ENCODE peak calls at places on chromosome 16, in six cellular contexts. X, M, B, G, I and Y are unnamed samples.

GRCh38 chr16:85210423-85211169 is 98.3 kb upstream of the CIBAR2 start:
- DNase-seq in M (no peak), G (no peak), X (peak), I (no peak), B (no peak), Y (peak)

GRCh38 chr16:58421529-58421928 is 29.3 kb downstream of the GINS3 start:
- DNase-seq in X (peak), G (no peak), B (no peak), M (no peak), I (no peak), Y (peak)

GRCh38 chr16:67269766-67270165 is 9.6 kb upstream of the PLEKHG4 start:
- DNase-seq in I (no peak), M (no peak), B (no peak), X (peak), G (no peak), Y (peak)

GRCh38 chr16:22664561-22664997 is 149.4 kb upstream of the HS3ST2 start:
- DNase-seq in B (no peak), M (no peak), X (no peak), G (no peak), I (no peak), Y (no peak)

GRCh38 chr16:12242516-12242915 is 266.0 kb downstream of the SNX29 start:
- DNase-seq in X (no peak), G (no peak), I (no peak), B (no peak), M (no peak), Y (no peak)

GRCh38 chr16:50273888-50274770 is 7.8 kb downstream of the ADCY7 start:
- DNase-seq in B (no peak), M (no peak), G (no peak), X (no peak), I (no peak), Y (no peak)

GRCh38 chr16:85639529-85640253 is 26.6 kb downstream of the GSE1 start:
- DNase-seq in M (no peak), I (no peak), B (no peak), G (no peak), X (no peak), Y (no peak)

GRCh38 chr16:77739493-77739892 is 17.2 kb downstream of the NUDT7 start:
- DNase-seq in X (peak), M (no peak), B (no peak), G (no peak), I (no peak), Y (peak)

GRCh38 chr16:75456971-75457370 is 7.5 kb downstream of the TMEM170A start:
- DNase-seq in X (no peak), M (no peak), I (no peak), G (no peak), B (no peak), Y (no peak)

GRCh38 chr16:88479795-88480760 is 27.0 kb downstream of the ZFPM1 start:
- DNase-seq in X (no peak), M (no peak), B (no peak), G (no peak), I (no peak), Y (no peak)

GRCh38 chr16:88758227-88758943 is 26.6 kb downstream of the PIEZO1 start:
- DNase-seq in X (no peak), M (no peak), G (no peak), B (no peak), I (no peak), Y (no peak)

GRCh38 chr16:82963653-82964052 is 336.9 kb downstream of the CDH13 start:
- DNase-seq in M (no peak), X (no peak), I (no peak), G (no peak), B (no peak), Y (no peak)

GRCh38 chr16:89721644-89722391 is 481 bp downstream of the ZNF276 start:
- DNase-seq in B (peak), G (peak), I (no peak), X (peak), M (no peak), Y (no peak)

GRCh38 chr16:50861451-50861850 is 119.6 kb downstream of the CYLD start:
- DNase-seq in X (no peak), I (no peak), G (no peak), M (no peak), B (no peak), Y (no peak)

GRCh38 chr16:83806721-83807120 is 1.1 kb upstream of the HSBP1 start:
- DNase-seq in M (no peak), B (no peak), X (no peak), G (no peak), I (no peak), Y (no peak)

GRCh38 chr16:84716740-84717139 is 16.9 kb downstream of the USP10 start:
- DNase-seq in M (no peak), B (no peak), I (no peak), X (no peak), G (no peak), Y (no peak)

GRCh38 chr16:68146583-68146982 is 61.4 kb downstream of the NFATC3 start:
- DNase-seq in B (no peak), G (no peak), X (peak), I (no peak), M (no peak), Y (peak)

GRCh38 chr16:2767891-2768290 is 9.2 kb downstream of the ELOB start:
- DNase-seq in X (no peak), B (no peak), I (no peak), M (no peak), G (no peak), Y (no peak)

GRCh38 chr16:16992986-16993783 is 477.6 kb downstream of the XYLT1 start:
- DNase-seq in M (no peak), B (no peak), I (no peak), X (no peak), G (peak), Y (no peak)

GRCh38 chr16:86171329-86171728 is 272.4 kb downstream of the IRF8 start:
- DNase-seq in M (no peak), G (no peak), I (no peak), B (no peak), X (peak), Y (peak)

GRCh38 chr16:57957396-57958392 is 13.2 kb downstream of the CNGB1 start:
- DNase-seq in G (no peak), X (no peak), I (no peak), M (no peak), B (no peak), Y (no peak)

GRCh38 chr16:68506331-68507053 is 32.6 kb upstream of the ZFP90 start:
- DNase-seq in G (no peak), B (no peak), M (no peak), I (no peak), X (no peak), Y (no peak)

GRCh38 chr16:66069576-66069975 is 296.9 kb upstream of the CDH5 start:
- DNase-seq in M (no peak), G (no peak), B (no peak), I (no peak), X (no peak), Y (no peak)

GRCh38 chr16:2474877-2475412 is at the start of gene TBC1D24:
- DNase-seq in G (peak), I (no peak), M (peak), B (peak), X (peak), Y (peak)

GRCh38 chr16:53511403-53512280 is 8.6 kb upstream of the AKTIP start:
- DNase-seq in M (no peak), B (peak), I (no peak), X (no peak), G (no peak), Y (no peak)

GRCh38 chr16:67546761-67547422 is 15.4 kb upstream of the CTCF start:
- DNase-seq in I (no peak), B (peak), X (peak), M (peak), G (peak), Y (no peak)

GRCh38 chr16:10992112-10992511 is 47.7 kb downstream of the CLEC16A start:
- DNase-seq in G (no peak), I (peak), X (peak), M (no peak), B (no peak), Y (peak)

GRCh38 chr16:11224894-11225676 is 30.9 kb downstream of the SOCS1 start:
- DNase-seq in G (no peak), I (no peak), X (no peak), B (no peak), M (no peak), Y (no peak)

GRCh38 chr16:82876951-82877350 is 250.2 kb downstream of the CDH13 start:
- DNase-seq in G (no peak), B (no peak), M (no peak), X (no peak), I (no peak), Y (no peak)

GRCh38 chr16:48870141-48870540 is 260.2 kb upstream of the N4BP1 start:
- DNase-seq in X (no peak), G (no peak), M (no peak), B (no peak), I (no peak), Y (no peak)

GRCh38 chr16:68351991-68352431 is 41.2 kb downstream of the PRMT7 start:
- DNase-seq in B (peak), M (no peak), I (no peak), X (no peak), G (no peak), Y (no peak)

GRCh38 chr16:49462356-49462988 is 88.9 kb downstream of the C16orf78 start:
- DNase-seq in M (no peak), X (no peak), I (no peak), B (no peak), G (no peak), Y (no peak)

GRCh38 chr16:85709766-85710423 is 21.1 kb upstream of the GINS2 start:
- DNase-seq in I (no peak), X (no peak), B (no peak), G (no peak), M (no peak), Y (no peak)

GRCh38 chr16:77599793-77600415 is 122.4 kb upstream of the NUDT7 start:
- DNase-seq in X (peak), B (peak), M (peak), I (no peak), G (peak), Y (peak)

GRCh38 chr16:72291121-72291520 is 119.2 kb upstream of the PMFBP1 start:
- DNase-seq in X (peak), M (no peak), I (no peak), G (no peak), B (no peak), Y (peak)

GRCh38 chr16:87560428-87561199 is 41.7 kb upstream of the JPH3 start:
- DNase-seq in B (peak), M (no peak), G (no peak), X (peak), I (no peak), Y (no peak)

GRCh38 chr16:30670072-30670824 is 12.0 kb downstream of the FBRS start:
- DNase-seq in X (no peak), B (no peak), M (no peak), I (no peak), G (no peak), Y (no peak)
- TF ChIP-seq CTCF in X (no peak), B (no peak), M (no peak), I (no peak), G (no peak), Y (no peak)

GRCh38 chr16:1336619-1337018 is 3.2 kb downstream of the BAIAP3 start:
- DNase-seq in I (no peak), B (no peak), X (no peak), G (no peak), M (no peak), Y (no peak)

GRCh38 chr16:1338855-1339675 is 5.6 kb downstream of the BAIAP3 start:
- DNase-seq in B (no peak), G (no peak), X (no peak), I (no peak), M (no peak), Y (no peak)

GRCh38 chr16:1337486-1337885 is 4.0 kb downstream of the BAIAP3 start:
- DNase-seq in I (no peak), B (no peak), G (peak), M (no peak), X (no peak), Y (no peak)

GRCh38 chr16:1335996-1336395 is 2.6 kb downstream of the BAIAP3 start:
- DNase-seq in G (peak), M (peak), I (no peak), B (no peak), X (no peak), Y (no peak)

GRCh38 chr16:1338119-1338730 is 4.8 kb downstream of the BAIAP3 start:
- DNase-seq in G (peak), X (no peak), I (no peak), M (peak), B (peak), Y (no peak)
- TF ChIP-seq CTCF in G (peak), X (peak), I (peak), M (peak), B (peak), Y (no peak)

DNA sequence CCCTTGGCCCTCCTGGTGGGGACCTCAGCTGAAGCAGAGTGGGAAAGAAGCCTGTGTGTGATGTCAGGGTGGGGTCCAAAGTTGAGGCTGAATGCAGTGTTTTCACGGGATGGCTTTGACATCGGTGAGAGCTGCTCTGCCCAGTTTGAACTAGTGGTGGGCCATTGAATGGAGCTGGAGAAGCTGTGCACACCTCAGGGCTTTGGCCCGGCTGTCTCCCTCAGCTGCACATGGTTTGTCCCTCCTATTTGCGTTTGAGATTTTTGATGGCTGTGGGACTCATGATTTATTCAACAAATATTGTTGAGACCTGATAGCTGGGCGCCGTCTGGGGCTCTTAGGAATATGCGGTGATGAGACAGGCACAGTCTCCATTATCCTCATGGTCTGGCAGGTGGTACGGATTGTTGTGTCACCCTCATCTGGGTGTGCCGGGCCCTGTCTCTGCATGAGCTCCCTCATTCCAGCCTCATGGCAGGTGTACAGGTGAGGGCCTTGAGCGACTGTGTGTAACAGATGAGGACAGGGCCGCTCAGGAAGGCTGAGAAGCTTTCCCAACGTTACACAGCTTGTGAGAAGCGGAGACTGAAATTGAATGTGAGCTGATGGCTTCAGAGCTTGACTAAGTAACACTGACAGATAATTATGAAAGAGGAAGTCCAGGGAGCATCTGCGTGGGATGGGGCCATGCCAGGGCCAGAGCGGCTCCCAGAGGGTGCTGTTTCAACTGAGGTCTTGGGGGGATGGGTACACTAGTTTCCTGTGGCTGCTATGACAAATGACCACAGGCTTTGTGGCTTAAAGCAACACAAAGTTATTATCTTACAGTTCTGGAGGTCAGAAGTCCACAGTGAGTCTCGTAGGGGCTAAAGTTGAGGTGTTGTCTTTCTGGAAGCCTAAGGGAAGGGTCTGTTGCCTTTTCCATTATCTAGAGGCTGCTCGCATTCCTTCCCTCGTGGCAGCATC is 36.5 kb downstream of the CMIP start:
- DNase-seq in G (no peak), X (no peak), M (no peak), I (no peak), B (peak), Y (no peak)
- TF ChIP-seq CTCF in G (no peak), X (no peak), M (no peak), I (no peak), B (peak), Y (no peak)

GRCh38 chr16:28491080-28491969 is 549 bp downstream of the CLN3 start:
- DNase-seq in M (peak), I (no peak), B (peak), G (peak), X (peak), Y (peak)
- TF ChIP-seq CTCF in M (no peak), I (peak), B (peak), G (no peak), X (peak), Y (no peak)

GRCh38 chr16:80527297-80527696 is 13.5 kb upstream of the DYNLRB2 start:
- DNase-seq in M (no peak), I (no peak), G (peak), X (peak), B (peak), Y (peak)
- TF ChIP-seq CTCF in M (peak), I (peak), G (peak), X (peak), B (peak), Y (peak)

DNA sequence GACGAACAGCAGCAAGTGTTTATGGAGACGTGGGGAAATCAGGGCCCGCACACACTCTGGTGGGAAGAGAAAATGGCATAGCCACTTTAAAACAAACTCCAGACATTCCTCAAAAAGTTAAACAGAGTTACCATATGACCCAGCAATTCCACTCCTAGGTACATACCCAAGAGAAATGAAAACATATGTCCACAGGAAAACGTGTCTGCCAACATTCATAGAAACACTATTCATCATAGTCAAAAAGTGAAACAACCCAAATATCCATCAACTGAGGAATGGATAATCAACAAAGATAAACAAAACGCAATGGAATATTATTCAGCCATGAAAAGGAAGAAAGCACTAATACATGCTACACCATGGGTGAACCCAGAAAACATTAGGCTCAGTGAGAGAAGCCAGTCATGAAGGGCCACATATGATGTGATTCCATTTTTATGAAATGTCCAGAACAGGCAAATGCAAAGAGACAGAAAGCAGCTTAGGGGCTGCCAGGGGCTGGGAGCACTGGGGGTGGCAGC is 32.8 kb downstream of the ADCY9 start:
- DNase-seq in B (no peak), X (no peak), I (no peak), M (no peak), G (no peak), Y (no peak)
- TF ChIP-seq CTCF in B (no peak), X (no peak), I (no peak), M (no peak), G (no peak), Y (no peak)